ENCODE peak calls at places on chromosome 18, in four cellular contexts. W, O, K and F are unnamed samples. For H3K4me1, the result is how much of the 10 kb centered on the place peaks cover.

GRCh38 chr18:42474577-42474976 is 519.5 kb downstream of the PIK3C3 start:
- DNase-seq in W (no peak), O (no peak), K (no peak), F (no peak)

GRCh38 chr18:36527025-36527424 is 229.5 kb downstream of the FHOD3 start:
- DNase-seq in W (peak), O (no peak), K (no peak), F (no peak)

GRCh38 chr18:59380706-59381105 is 21.6 kb upstream of the LMAN1 start:
- DNase-seq in W (no peak), O (no peak), K (no peak), F (no peak)

GRCh38 chr18:78144669-78145068 is 834.9 kb upstream of the SALL3 start:
- DNase-seq in W (no peak), O (no peak), K (no peak), F (no peak)

GRCh38 chr18:69599377-69599776 is 198.7 kb downstream of the DOK6 start:
- DNase-seq in W (no peak), O (no peak), K (no peak), F (no peak)

GRCh38 chr18:72543362-72544055 is 633 bp downstream of the CBLN2 start:
- DNase-seq in W (no peak), O (peak), K (peak), F (peak)

GRCh38 chr18:79873449-79874110 is 75.8 kb downstream of the KCNG2 start:
- DNase-seq in W (no peak), O (peak), K (no peak), F (no peak)

GRCh38 chr18:40810371-40810770 is 1144.7 kb upstream of the PIK3C3 start:
- DNase-seq in W (peak), O (no peak), K (no peak), F (peak)

GRCh38 chr18:21242141-21243040 is at the start of gene GREB1L:
- DNase-seq in W (no peak), O (peak), K (peak), F (peak)

GRCh38 chr18:1103567-1103966 is 198.9 kb downstream of the ADCYAP1 start:
- DNase-seq in W (no peak), O (no peak), K (no peak), F (no peak)

GRCh38 chr18:11669948-11670275 is 19.2 kb upstream of the GNAL start:
- DNase-seq in W (no peak), O (peak), K (no peak), F (no peak)

GRCh38 chr18:34514238-34514637 is 195.9 kb upstream of the DTNA start:
- DNase-seq in W (no peak), O (no peak), K (no peak), F (no peak)

GRCh38 chr18:48393170-48393569 is 16.0 kb downstream of the ZBTB7C start:
- DNase-seq in W (no peak), O (peak), K (no peak), F (no peak)

DNA sequence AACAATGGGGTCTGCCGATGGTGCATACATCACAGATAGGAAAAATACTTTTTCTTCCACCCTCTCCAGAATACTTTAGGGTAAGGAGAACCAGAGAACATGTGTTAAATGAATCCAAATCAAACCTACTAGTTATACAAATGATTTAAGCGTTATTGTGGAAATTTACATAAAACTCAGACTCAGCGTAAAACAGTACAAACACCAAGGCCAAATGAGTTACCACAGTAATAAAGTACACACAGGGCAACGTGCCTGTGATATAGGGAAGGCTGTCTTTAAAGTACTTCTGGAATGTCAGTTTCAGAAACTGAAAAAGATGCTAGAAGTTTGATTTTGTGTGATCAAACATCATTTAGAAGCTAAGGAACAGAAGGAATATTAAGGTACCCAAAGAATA is 46.9 kb downstream of the PTPRM start:
- DNase-seq in W (no peak), O (no peak), K (no peak), F (no peak)
- H3K4ac ChIP-seq in W (no peak), O (no peak), K (no peak), F (no peak)

GRCh38 chr18:75241705-75242104 is 31.1 kb downstream of the TSHZ1 start:
- DNase-seq in W (no peak), O (no peak), K (no peak), F (no peak)
- H3K4me1 ChIP-seq in W (under half), O (under half), K (under half), F (under half)

GRCh38 chr18:45775726-45776125 is 49.7 kb upstream of the SIGLEC15 start:
- DNase-seq in W (no peak), O (no peak), K (no peak), F (peak)
- H3K4ac ChIP-seq in W (peak), O (no peak), K (no peak), F (peak)

DNA sequence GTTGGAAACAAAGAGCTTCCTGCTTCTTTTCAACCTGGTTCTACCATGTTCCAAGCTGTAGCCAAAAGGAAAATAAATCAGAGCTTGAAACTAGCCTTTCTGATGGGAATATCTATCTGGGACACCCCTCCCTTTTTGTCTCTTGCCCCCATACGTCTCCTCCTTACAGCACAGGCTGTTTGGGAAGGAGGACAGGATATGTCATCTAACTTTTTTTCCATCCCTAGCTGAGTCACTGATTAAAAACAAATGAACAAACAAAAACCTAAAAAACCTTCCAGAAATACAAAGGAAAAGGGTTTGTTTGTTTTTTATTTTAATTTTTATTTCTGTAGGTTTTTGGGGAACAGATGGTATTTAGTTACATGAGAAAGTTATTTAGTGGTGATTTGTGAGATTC is 151.6 kb downstream of the FAM210A start:
- DNase-seq in W (no peak), O (no peak), K (no peak), F (no peak)
- H3K4me1 ChIP-seq in W (under half), O (under half), K (under half), F (under half)

DNA sequence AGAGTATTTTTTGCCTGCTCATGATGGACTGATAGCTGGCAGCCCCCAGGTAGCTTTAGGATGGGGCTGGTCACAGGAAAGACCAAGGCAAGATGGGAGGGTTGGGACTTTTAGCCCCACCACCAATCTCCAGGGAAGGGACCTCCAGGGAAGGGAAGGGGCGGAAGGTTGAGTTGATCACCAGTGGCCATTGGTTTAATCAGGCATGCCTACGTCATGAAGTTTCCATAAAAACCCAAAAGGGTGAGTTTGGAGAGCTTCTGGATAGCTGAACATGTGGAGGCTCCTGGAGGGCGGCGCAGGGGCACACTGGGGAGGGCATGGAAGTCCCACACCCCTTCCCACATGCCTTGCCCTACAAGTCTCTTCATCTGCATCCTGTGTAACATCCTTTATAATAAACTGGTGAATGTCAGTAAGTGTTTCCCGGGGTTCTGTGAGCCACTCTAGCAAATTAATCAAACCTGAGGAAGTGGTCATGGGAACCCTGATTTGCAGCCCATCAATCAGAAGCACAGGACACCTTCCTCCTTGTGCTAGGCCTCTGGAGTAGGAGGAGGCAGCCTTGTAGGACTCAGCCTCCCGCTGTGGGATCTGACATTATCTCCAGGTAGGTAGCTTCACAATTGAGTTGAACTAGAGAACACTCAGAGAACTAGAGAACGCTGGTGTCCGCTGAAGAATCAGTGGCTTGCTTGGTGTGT is 30.3 kb downstream of the RAB31 start:
- DNase-seq in W (no peak), O (no peak), K (no peak), F (no peak)
- H3K4ac ChIP-seq in W (no peak), O (no peak), K (no peak), F (no peak)

DNA sequence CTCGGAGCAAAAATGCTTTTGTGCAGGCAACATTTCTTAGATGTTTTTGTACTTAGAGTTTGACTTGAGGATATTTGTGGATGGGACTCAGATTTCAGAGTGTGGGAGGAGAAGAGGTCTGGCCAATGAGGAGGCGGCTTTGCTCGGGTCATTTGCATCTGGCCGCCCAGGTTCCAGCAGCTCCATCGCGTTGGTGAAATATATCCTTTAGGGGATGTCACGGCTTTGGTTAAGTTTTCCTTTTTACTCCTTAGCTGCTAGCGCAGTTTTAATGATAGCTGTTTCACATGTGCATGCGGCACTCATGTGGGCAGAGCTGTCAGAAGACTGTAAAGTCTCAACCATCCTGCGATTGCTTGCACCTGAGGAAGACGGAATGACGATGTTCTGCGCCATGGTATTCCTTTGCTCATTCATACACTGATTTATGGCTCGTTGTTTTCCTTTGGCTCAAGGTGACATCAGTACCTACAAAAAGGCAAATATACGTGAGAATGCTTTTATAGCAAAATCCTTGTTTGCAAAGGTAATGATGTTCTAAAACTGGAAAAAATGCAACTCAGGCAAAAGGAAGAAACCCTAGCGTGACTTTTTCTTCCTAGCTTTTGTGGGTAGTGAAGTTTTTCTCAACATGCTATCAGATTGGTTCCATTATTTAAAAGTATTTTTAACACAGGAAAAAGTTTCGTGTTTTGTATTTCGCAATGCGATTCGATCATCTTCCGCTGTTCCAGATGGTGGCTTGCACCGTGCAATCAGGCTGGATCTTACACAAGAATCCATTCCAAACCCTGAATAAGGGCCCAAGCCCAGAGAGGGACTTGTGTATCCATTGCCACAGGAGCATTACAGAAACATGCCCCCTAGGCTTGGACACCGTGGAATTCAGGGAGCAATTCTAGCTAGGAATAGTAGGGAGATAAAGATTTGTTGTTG is 70.5 kb upstream of the ZNF516 start:
- DNase-seq in W (peak), O (peak), K (peak), F (peak)
- H3K4me1 ChIP-seq in W (under half), O (under half), K (under half), F (under half)

GRCh38 chr18:23384778-23385736 is 68.0 kb upstream of the RIOK3 start:
- DNase-seq in W (no peak), O (no peak), K (no peak), F (no peak)
- H3K4ac ChIP-seq in W (no peak), O (no peak), K (no peak), F (no peak)

GRCh38 chr18:7730682-7731081 is 163.6 kb downstream of the PTPRM start:
- DNase-seq in W (no peak), O (no peak), K (no peak), F (peak)
- H3K4me1 ChIP-seq in W (under half), O (under half), K (under half), F (under half)